ENCODE peak calls at places on chromosomes 6 and 20, in seven cellular contexts. O, B, E, U, J, S and H are unnamed samples. For H3K27me3 and H3K36me3, the result is how much of the 10 kb centered on the place peaks cover.

GRCh38 chr6:117597755-117598154 is 4.6 kb downstream of the GOPC start:
- DNase-seq in J (no peak), E (no peak), S (no peak), U (no peak), O (no peak), B (no peak), H (no peak)

GRCh38 chr6:27237089-27237723 is 10.3 kb upstream of the PRSS16 start:
- DNase-seq in B (peak), O (peak), U (peak), J (no peak), E (peak), S (no peak), H (peak)

GRCh38 chr20:45038747-45039469 is 62.0 kb downstream of the KCNS1 start:
- DNase-seq in J (no peak), B (no peak), U (no peak), S (no peak), E (no peak), O (no peak), H (no peak)

GRCh38 chr20:14597206-14597715 is 259.8 kb upstream of the FLRT3 start:
- DNase-seq in J (no peak), U (no peak), E (no peak), B (no peak), O (no peak), S (no peak), H (no peak)

GRCh38 chr6:82045965-82046756 is 201.4 kb downstream of the IBTK start:
- DNase-seq in J (no peak), B (peak), S (no peak), E (no peak), U (no peak), O (no peak), H (no peak)

GRCh38 chr6:160116411-160116810 is 5.2 kb upstream of the SLC22A1 start:
- DNase-seq in O (no peak), U (no peak), J (no peak), B (no peak), S (no peak), E (no peak), H (no peak)

GRCh38 chr20:24660651-24661050 is 191.2 kb downstream of the SYNDIG1 start:
- DNase-seq in O (no peak), J (no peak), U (no peak), E (no peak), B (no peak), S (no peak), H (no peak)

GRCh38 chr6:12941422-12941821 is 224.9 kb downstream of the PHACTR1 start:
- DNase-seq in U (no peak), S (no peak), E (no peak), J (no peak), B (peak), O (no peak), H (no peak)

GRCh38 chr6:85640806-85641205 is 1.9 kb downstream of the SYNCRIP start:
- DNase-seq in S (no peak), O (no peak), B (no peak), U (no peak), J (no peak), E (no peak), H (no peak)

GRCh38 chr20:62571667-62572344 is 70.5 kb upstream of the SLCO4A1 start:
- DNase-seq in B (no peak), E (no peak), J (no peak), U (no peak), O (peak), S (no peak), H (no peak)

GRCh38 chr20:33667245-33668086 is 723 bp downstream of the ACTL10 start:
- DNase-seq in J (no peak), U (peak), E (peak), B (peak), O (peak), S (peak), H (no peak)

GRCh38 chr20:33666293-33667244 is at the start of gene ACTL10:
- DNase-seq in E (peak), S (peak), J (peak), U (peak), O (peak), B (peak), H (peak)

GRCh38 chr20:33668791-33669155 is 2.0 kb downstream of the ACTL10 start:
- DNase-seq in J (no peak), U (no peak), B (no peak), E (no peak), S (no peak), O (no peak), H (no peak)

GRCh38 chr20:33669224-33669623 is 2.5 kb downstream of the ACTL10 start:
- DNase-seq in O (no peak), B (no peak), U (no peak), E (no peak), J (no peak), S (no peak), H (no peak)

GRCh38 chr20:33668087-33668790 is 1.5 kb downstream of the ACTL10 start:
- DNase-seq in J (peak), B (no peak), U (peak), O (no peak), E (no peak), S (no peak), H (no peak)
- H3K4me3 ChIP-seq in J (peak), B (no peak), U (peak), O (peak), E (peak), S (peak), H (no peak)

DNA sequence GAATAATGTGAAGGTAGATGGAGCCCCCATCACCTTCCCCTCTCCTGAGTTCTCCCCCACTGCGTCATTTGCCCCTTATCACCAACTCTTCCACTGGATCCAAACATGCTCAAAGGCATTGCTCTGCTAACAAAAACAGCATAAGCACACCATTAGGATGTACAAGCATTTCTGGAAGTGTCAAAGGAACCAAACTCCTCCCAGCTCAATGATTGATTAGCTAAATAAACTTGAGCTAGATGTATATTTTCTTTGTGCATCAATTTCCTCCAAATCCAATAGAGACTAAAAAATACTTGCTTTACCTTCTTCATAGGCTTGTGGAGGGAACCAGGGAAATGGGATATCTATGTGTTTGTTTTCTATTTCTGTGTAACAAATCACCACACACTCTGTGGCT is 248.4 kb upstream of the JARID2 start:
- DNase-seq in S (no peak), B (no peak), J (no peak), O (no peak), U (no peak), E (no peak), H (no peak)
- H3K27me3 ChIP-seq in S (under half), B (under half), J (under half), O (under half), U (under half), E (under half), H (under half)

GRCh38 chr6:78916411-78916810 is 49.1 kb downstream of the IRAK1BP1 start:
- DNase-seq in B (no peak), U (no peak), O (no peak), S (no peak), J (no peak), E (no peak), H (no peak)
- H3K36me3 ChIP-seq in B (under half), U (under half), O (under half), S (under half), J (under half), E (under half), H (under half)

GRCh38 chr20:53216856-53217576 is 244.9 kb downstream of the TSHZ2 start:
- DNase-seq in B (peak), J (peak), E (peak), O (peak), U (peak), S (peak), H (no peak)
- H3K4me3 ChIP-seq in B (no peak), J (no peak), E (no peak), O (no peak), U (no peak), S (peak), H (no peak)